ENCODE peak calls at places on chromosomes 3 and 15, in ten cellular contexts. L, S, E, G, Z, J, N, X, H and A are unnamed samples. For H3K36me3, the result is how much of the 10 kb centered on the place peaks cover.

GRCh38 chr15:58530056-58530590 is 98.3 kb downstream of the LIPC start:
- DNase-seq in L (no peak), S (no peak), E (no peak), G (no peak), Z (no peak), J (no peak), N (no peak), X (no peak), H (no peak), A (no peak)

GRCh38 chr3:150215616-150216015 is 192.5 kb upstream of the TSC22D2 start:
- DNase-seq in L (no peak), S (no peak), E (no peak), G (no peak), Z (no peak), J (no peak), N (no peak), X (no peak), H (no peak), A (no peak)

GRCh38 chr3:134867277-134867676 is 72.2 kb downstream of the EPHB1 start:
- DNase-seq in L (no peak), S (no peak), E (no peak), G (no peak), Z (no peak), J (no peak), N (no peak), X (no peak), H (no peak), A (no peak)

GRCh38 chr15:75673426-75674247 is 25.9 kb downstream of the SNX33 start:
- DNase-seq in L (peak), S (no peak), E (peak), G (peak), Z (no peak), J (no peak), N (no peak), X (peak), H (peak), A (peak)

GRCh38 chr3:33089515-33089914 is 7.4 kb downstream of the GLB1 start:
- DNase-seq in L (no peak), S (no peak), E (no peak), G (no peak), Z (no peak), J (no peak), N (no peak), X (no peak), H (no peak), A (no peak)

GRCh38 chr3:133453383-133453782 is 53.5 kb downstream of the BFSP2 start:
- DNase-seq in L (no peak), S (no peak), E (no peak), G (no peak), Z (no peak), J (no peak), N (no peak), X (no peak), H (no peak), A (no peak)

GRCh38 chr15:62112616-62113593 is 46.1 kb downstream of the C2CD4A start:
- DNase-seq in L (no peak), S (no peak), E (peak), G (no peak), Z (no peak), J (no peak), N (peak), X (no peak), H (peak), A (peak)

GRCh38 chr3:79038057-79038456 is 729.7 kb downstream of the ROBO1 start:
- DNase-seq in L (no peak), S (no peak), E (no peak), G (no peak), Z (no peak), J (no peak), N (no peak), X (no peak), H (no peak), A (peak)

GRCh38 chr3:97940034-97940433 is 32.2 kb downstream of the RIOX2 start:
- DNase-seq in L (no peak), S (no peak), E (no peak), G (no peak), Z (no peak), J (peak), N (no peak), X (no peak), H (no peak), A (no peak)

GRCh38 chr3:7897643-7898042 is 604.0 kb upstream of the LMCD1 start:
- DNase-seq in L (no peak), S (no peak), E (no peak), G (no peak), Z (no peak), J (no peak), N (no peak), X (no peak), H (no peak), A (no peak)
- H3K4me3 ChIP-seq in L (no peak), S (no peak), E (no peak), G (no peak), Z (no peak), J (no peak), N (no peak), X (no peak), H (no peak), A (no peak)

DNA sequence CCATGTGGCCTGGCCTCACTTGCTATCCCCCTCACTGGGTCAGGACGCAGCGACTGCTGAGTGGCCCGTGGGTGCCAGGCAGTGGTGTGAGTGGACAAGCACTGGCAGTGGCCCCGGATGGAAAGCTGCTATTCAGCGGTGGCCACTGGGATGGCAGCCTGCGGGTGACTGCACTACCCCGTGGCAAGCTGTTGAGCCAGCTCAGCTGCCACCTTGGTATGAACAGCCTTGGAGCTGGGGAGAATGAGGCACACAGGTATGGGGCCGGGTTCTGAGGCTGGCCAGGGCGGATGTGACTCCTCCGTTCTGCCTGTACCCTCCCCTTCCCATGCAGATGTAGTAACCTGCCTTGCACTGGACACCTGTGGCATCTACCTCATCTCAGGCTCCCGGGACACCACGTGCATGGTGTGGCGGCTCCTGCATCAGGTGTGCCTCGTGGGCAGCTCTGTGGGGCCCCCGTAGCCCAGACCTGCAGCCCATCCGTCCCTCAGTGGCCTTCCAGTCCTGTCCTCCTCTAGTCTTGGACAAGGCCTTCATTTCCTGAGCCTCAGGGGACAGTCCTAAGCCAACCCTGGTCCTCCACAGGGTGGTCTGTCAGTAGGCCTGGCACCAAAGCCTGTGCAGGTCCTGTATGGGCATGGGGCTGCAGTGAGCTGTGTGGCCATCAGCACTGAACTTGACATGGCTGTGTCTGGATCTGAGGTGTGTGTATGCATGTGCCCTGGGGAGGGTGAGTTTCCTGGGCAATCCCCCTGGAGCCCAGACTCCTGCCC is 28.2 kb downstream of the NBEAL2 start:
- DNase-seq in L (no peak), S (no peak), E (no peak), G (peak), Z (no peak), J (no peak), N (peak), X (no peak), H (no peak), A (no peak)
- H3K36me3 ChIP-seq in L (under half), S (under half), E (under half), G (under half), Z (half or more), J (under half), N (under half), X (under half), H (under half), A (under half)

GRCh38 chr15:78880828-78881227 is 8.1 kb downstream of the MORF4L1 start:
- DNase-seq in L (no peak), S (no peak), E (no peak), G (no peak), Z (no peak), J (no peak), N (no peak), X (no peak), H (no peak), A (peak)

GRCh38 chr15:78879517-78880241 is 7.0 kb downstream of the MORF4L1 start:
- DNase-seq in L (no peak), S (no peak), E (no peak), G (no peak), Z (no peak), J (no peak), N (no peak), X (no peak), H (no peak), A (peak)

GRCh38 chr15:78880242-78880533 is 7.5 kb downstream of the MORF4L1 start:
- DNase-seq in L (no peak), S (no peak), E (no peak), G (no peak), Z (no peak), J (no peak), N (no peak), X (no peak), H (no peak), A (peak)

GRCh38 chr15:78875107-78875914 is 2.6 kb downstream of the MORF4L1 start:
- DNase-seq in L (no peak), S (no peak), E (no peak), G (no peak), Z (no peak), J (no peak), N (no peak), X (no peak), H (no peak), A (peak)

DNA sequence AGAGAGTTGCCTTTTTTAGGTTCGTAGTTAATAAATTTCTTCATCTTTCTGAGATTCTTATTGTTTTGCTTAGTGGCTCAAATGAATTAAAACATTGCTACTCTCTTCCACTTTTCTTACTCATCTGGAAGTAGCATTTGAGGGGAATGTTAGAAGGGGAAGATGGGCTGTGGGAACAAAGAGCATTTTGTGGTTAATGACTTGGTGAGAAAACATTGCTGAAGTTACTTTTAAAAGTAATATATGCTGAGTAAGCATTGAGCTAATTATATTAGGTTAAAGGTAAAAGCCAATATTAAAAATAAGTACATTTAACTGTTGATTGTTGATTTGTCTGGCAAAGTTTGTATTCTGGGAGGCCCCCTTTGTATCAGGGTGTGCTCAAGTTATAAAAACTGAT is 5.7 kb downstream of the MORF4L1 start:
- DNase-seq in L (no peak), S (no peak), E (no peak), G (no peak), Z (no peak), J (no peak), N (no peak), X (no peak), H (peak), A (peak)
- H3K4me3 ChIP-seq in L (no peak), S (no peak), E (no peak), G (no peak), Z (no peak), J (peak), N (no peak), X (no peak), H (no peak), A (peak)

GRCh38 chr3:64167868-64168267 is 57.4 kb downstream of the PRICKLE2 start:
- DNase-seq in L (no peak), S (no peak), E (no peak), G (no peak), Z (no peak), J (no peak), N (no peak), X (no peak), H (no peak), A (no peak)
- H3K36me3 ChIP-seq in L (under half), S (under half), E (under half), G (under half), Z (under half), J (under half), N (under half), X (under half), H (under half), A (under half)

DNA sequence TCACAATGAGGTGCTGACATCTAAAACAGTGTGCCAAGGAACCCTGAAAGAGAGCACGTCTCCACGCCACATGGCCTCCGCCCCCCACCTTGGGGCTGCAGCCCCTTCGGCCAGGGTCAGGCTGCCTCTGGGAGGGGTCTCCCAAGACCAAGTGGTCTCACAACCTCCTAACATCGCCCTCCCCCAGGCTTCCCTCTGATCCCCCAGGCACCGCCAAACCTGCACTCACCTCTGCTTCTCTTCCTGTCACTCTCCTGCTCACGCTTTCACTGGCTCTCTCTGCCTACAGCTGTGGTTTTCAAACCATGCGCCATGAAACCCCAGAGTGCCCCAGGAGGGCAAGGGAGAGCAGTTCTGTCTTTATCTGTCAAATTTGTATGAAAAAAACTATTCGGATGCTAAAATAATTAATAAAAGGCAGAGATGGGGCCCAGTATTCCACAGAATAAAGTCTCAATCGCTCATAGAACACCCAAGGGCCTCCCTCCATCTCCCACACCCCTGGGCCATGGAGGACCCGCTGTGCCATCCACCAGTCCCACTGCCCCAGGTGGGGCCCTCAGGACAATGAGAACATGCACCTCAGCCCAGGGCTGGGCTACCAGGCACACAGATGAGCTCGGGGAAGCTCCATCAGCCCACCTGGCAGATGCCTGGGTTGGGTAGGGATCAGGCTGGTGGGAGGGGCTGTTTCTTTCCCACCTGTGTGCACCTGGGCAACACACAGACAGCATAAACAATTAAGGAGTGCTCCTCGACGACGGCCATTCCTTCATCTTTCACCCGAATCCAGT is 21.5 kb downstream of the CYFIP1 start:
- DNase-seq in L (no peak), S (no peak), E (no peak), G (no peak), Z (no peak), J (no peak), N (no peak), X (no peak), H (no peak), A (no peak)
- H3K4me3 ChIP-seq in L (no peak), S (no peak), E (no peak), G (no peak), Z (no peak), J (no peak), N (no peak), X (no peak), H (no peak), A (no peak)

GRCh38 chr3:14132689-14133088 is 7.8 kb downstream of the TMEM43 start:
- DNase-seq in L (no peak), S (no peak), E (no peak), G (no peak), Z (no peak), J (no peak), N (no peak), X (no peak), H (no peak), A (no peak)

GRCh38 chr3:14133876-14134275 is 9.0 kb downstream of the TMEM43 start:
- DNase-seq in L (no peak), S (no peak), E (no peak), G (no peak), Z (no peak), J (no peak), N (no peak), X (no peak), H (no peak), A (peak)

GRCh38 chr3:14132120-14132519 is 7.3 kb downstream of the TMEM43 start:
- DNase-seq in L (no peak), S (no peak), E (no peak), G (no peak), Z (no peak), J (no peak), N (no peak), X (no peak), H (no peak), A (no peak)

GRCh38 chr3:14134291-14134690 is 9.4 kb downstream of the TMEM43 start:
- DNase-seq in L (no peak), S (no peak), E (no peak), G (no peak), Z (no peak), J (no peak), N (no peak), X (no peak), H (no peak), A (no peak)

DNA sequence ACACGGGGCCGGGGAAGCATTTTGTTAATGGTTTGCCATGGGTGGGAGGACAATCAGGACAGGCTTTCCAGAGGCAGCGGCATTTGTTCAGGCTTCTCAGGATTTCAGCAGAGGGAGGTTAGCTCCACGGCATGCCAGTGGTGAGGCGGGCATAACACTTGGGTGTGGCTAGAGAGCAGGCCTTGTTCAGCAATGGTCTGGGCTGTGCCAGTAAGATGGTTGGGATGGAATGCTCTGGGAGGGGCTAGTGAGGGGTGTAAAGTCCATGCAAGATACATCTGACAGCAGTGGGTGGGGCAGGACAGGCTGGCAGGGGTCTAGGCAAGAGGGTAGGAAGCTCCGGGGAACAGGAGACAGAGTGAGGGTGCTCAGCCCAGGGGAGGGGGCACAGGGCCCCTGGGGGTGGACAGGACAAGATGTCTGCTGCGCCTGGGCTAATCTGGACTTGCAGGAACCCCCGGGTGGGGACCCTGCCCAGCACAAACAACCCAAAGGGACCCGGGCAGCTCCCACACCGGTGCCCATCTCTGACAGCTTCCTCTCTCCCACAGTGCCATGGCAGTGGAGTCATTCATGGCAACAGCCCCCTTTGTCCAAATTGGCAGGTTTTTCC is 8.4 kb downstream of the TMEM43 start:
- DNase-seq in L (no peak), S (no peak), E (no peak), G (no peak), Z (no peak), J (no peak), N (no peak), X (no peak), H (no peak), A (no peak)
- H3K36me3 ChIP-seq in L (under half), S (under half), E (half or more), G (under half), Z (half or more), J (under half), N (half or more), X (half or more), H (half or more), A (half or more)

DNA sequence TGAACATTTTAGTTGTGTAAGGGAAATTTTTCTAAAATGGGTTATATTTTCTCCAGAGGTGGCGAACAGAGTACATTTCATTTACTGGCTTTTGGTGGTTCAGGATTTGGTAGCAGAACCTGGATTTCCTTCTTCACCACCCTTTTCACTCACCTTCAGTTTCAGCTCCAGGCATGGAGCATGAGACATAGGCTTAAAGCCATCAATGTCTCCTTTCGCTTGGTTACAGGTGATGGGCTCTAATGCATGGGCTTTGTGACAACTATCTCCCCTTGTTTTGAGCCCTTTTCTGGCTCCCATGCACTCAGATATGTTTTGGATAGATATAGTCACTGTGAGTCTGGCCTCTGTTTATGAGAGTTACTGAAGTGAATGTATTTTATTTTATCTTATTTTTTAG is 96.6 kb upstream of the ANKRD28 start:
- DNase-seq in L (no peak), S (no peak), E (no peak), G (no peak), Z (no peak), J (no peak), N (no peak), X (no peak), H (no peak), A (no peak)
- H3K4me3 ChIP-seq in L (no peak), S (no peak), E (no peak), G (no peak), Z (no peak), J (no peak), N (no peak), X (no peak), H (no peak), A (no peak)